ENCODE peak calls at places on chromosomes 1 and 21, in seven cellular contexts. D is upper lobe of left lung, S is prostate gland, I is esophagus muscularis mucosa, Q is suprapubic skin, C is Panc1, F is SK-N-SH. L is an unnamed sample.

GRCh38 chr1:2135425-2135824 is 59.1 kb downstream of the FAAP20 start:
- DNase-seq in D (no peak), S (peak), I (no peak), Q (peak), C (no peak), F (peak), L (peak)

GRCh38 chr21:43754948-43755781 is 20.9 kb downstream of the CSTB start:
- DNase-seq in D (no peak), S (no peak), I (no peak), Q (no peak), C (no peak), F (peak), L (no peak)

GRCh38 chr1:201850053-201850397 is 21.1 kb downstream of the IPO9 start:
- DNase-seq in D (no peak), S (no peak), I (no peak), Q (no peak), C (peak), F (no peak), L (no peak)

GRCh38 chr21:22925032-22925431 is 1926.8 kb downstream of the NCAM2 start:
- DNase-seq in D (no peak), S (no peak), I (no peak), Q (no peak), C (no peak), F (no peak), L (no peak)

GRCh38 chr1:62437273-62437945 is 560 bp downstream of the USP1 start:
- DNase-seq in D (no peak), S (peak), I (no peak), Q (peak), C (no peak), F (no peak), L (peak)

GRCh38 chr1:24898152-24898908 is 31.7 kb downstream of the RUNX3 start:
- DNase-seq in D (peak), S (no peak), I (no peak), Q (peak), C (peak), F (peak), L (no peak)

GRCh38 chr1:29986986-29987385 is 736.4 kb downstream of the MATN1 start:
- DNase-seq in D (no peak), S (no peak), I (peak), Q (no peak), C (no peak), F (no peak), L (no peak)

GRCh38 chr1:154264454-154264853 is 8.0 kb upstream of the HAX1 start:
- DNase-seq in D (no peak), S (no peak), I (no peak), Q (no peak), C (no peak), F (no peak), L (no peak)

GRCh38 chr1:237220243-237220642 is 178.3 kb downstream of the RYR2 start:
- DNase-seq in D (no peak), S (no peak), I (no peak), Q (no peak), C (no peak), F (no peak), L (peak)

GRCh38 chr21:20882462-20883415 is 115.5 kb upstream of the NCAM2 start:
- DNase-seq in D (no peak), S (no peak), I (no peak), Q (no peak), C (peak), F (peak), L (no peak)

GRCh38 chr1:184433928-184434502 is 47.2 kb downstream of the C1orf21 start:
- DNase-seq in D (no peak), S (no peak), I (no peak), Q (no peak), C (no peak), F (no peak), L (no peak)

GRCh38 chr1:3857791-3858129 is 484 bp downstream of the DFFB start:
- DNase-seq in D (no peak), S (no peak), I (no peak), Q (no peak), C (no peak), F (no peak), L (no peak)

GRCh38 chr1:193626695-193627094 is 440.3 kb upstream of the B3GALT2 start:
- DNase-seq in D (no peak), S (no peak), I (no peak), Q (no peak), C (no peak), F (no peak), L (no peak)

GRCh38 chr1:86441581-86441980 is 17.6 kb downstream of the CLCA2 start:
- DNase-seq in D (no peak), S (no peak), I (no peak), Q (no peak), C (no peak), F (no peak), L (no peak)

GRCh38 chr21:16125274-16125673 is 395.5 kb downstream of the USP25 start:
- DNase-seq in D (no peak), S (no peak), I (no peak), Q (no peak), C (no peak), F (peak), L (no peak)

GRCh38 chr1:50930965-50931737 is 28.9 kb downstream of the FAF1 start:
- DNase-seq in D (no peak), S (no peak), I (no peak), Q (no peak), C (no peak), F (no peak), L (no peak)

GRCh38 chr1:58465825-58466617 is 80.5 kb downstream of the OMA1 start:
- DNase-seq in D (no peak), S (no peak), I (peak), Q (no peak), C (no peak), F (no peak), L (no peak)

GRCh38 chr1:27741124-27741523 is 15.4 kb downstream of the FAM76A start:
- DNase-seq in D (no peak), S (no peak), I (no peak), Q (no peak), C (no peak), F (no peak), L (no peak)

GRCh38 chr21:22211943-22212342 is 1213.7 kb downstream of the NCAM2 start:
- DNase-seq in D (no peak), S (no peak), I (no peak), Q (no peak), C (no peak), F (no peak), L (no peak)

GRCh38 chr1:230476622-230477003 is 50.5 kb upstream of the PGBD5 start:
- DNase-seq in D (peak), S (no peak), I (no peak), Q (no peak), C (no peak), F (no peak), L (no peak)

GRCh38 chr1:178093958-178094751 is at the start of gene RASAL2:
- DNase-seq in D (peak), S (peak), I (peak), Q (peak), C (no peak), F (peak), L (peak)
- TF ChIP-seq POLR2AphosphoS5 in D (peak), S (no peak), I (peak), Q (no peak), C (no peak), F (no peak), L (no peak)

GRCh38 chr1:152047607-152047953 is 10.8 kb upstream of the S100A11 start:
- DNase-seq in D (no peak), S (peak), I (no peak), Q (peak), C (no peak), F (no peak), L (peak)
- H3K4me3 ChIP-seq in D (peak), S (no peak), I (peak), Q (peak), C (peak), F (peak), L (peak)

GRCh38 chr1:55582078-55582477 is 366.9 kb upstream of the USP24 start:
- DNase-seq in D (no peak), S (no peak), I (peak), Q (no peak), C (no peak), F (no peak), L (no peak)

GRCh38 chr1:55585402-55585792 is 370.2 kb upstream of the USP24 start:
- DNase-seq in D (no peak), S (no peak), I (peak), Q (no peak), C (no peak), F (no peak), L (no peak)

GRCh38 chr1:55584521-55585401 is 369.6 kb upstream of the USP24 start:
- DNase-seq in D (no peak), S (no peak), I (peak), Q (no peak), C (no peak), F (peak), L (no peak)

GRCh38 chr1:55579332-55579996 is 364.3 kb upstream of the USP24 start:
- DNase-seq in D (no peak), S (no peak), I (no peak), Q (no peak), C (no peak), F (no peak), L (no peak)

DNA sequence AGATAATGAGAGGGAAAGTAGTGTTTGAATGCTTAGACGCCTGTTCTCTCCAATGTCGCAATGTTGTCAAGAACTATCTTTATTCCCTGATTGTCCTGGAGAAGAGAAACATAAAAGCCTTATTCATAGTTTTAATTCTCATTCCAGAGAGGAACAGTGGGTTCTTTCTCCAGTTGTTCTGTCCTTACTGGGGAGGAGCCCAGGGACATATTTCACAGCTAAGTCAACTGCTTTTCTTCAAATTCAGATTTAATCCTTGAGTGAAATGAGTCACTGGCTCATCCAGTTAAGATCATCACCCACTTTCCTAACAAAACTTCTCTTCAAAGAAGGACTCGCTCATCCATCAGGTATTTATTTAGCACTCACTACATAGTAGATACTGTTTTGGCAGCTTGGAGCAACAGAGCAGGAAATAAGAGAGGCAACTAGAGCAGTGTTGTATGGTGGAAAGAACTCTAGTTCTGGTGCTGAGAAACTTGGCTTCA is 365.7 kb upstream of the USP24 start:
- DNase-seq in D (no peak), S (peak), I (peak), Q (no peak), C (no peak), F (no peak), L (no peak)
- TF ChIP-seq POLR2AphosphoS5 in D (no peak), S (peak), I (peak), Q (peak), C (no peak), F (peak), L (peak)

GRCh38 chr1:223709598-223709997 is 2.7 kb upstream of the CAPN2 start:
- DNase-seq in D (no peak), S (no peak), I (no peak), Q (no peak), C (no peak), F (no peak), L (no peak)

GRCh38 chr1:223706077-223706988 is 6.0 kb upstream of the CAPN2 start:
- DNase-seq in D (no peak), S (no peak), I (no peak), Q (no peak), C (no peak), F (no peak), L (no peak)

GRCh38 chr1:223708651-223709268 is 3.6 kb upstream of the CAPN2 start:
- DNase-seq in D (no peak), S (no peak), I (no peak), Q (peak), C (no peak), F (no peak), L (no peak)

GRCh38 chr1:223707270-223708000 is 4.9 kb upstream of the CAPN2 start:
- DNase-seq in D (no peak), S (peak), I (no peak), Q (peak), C (peak), F (no peak), L (peak)

DNA sequence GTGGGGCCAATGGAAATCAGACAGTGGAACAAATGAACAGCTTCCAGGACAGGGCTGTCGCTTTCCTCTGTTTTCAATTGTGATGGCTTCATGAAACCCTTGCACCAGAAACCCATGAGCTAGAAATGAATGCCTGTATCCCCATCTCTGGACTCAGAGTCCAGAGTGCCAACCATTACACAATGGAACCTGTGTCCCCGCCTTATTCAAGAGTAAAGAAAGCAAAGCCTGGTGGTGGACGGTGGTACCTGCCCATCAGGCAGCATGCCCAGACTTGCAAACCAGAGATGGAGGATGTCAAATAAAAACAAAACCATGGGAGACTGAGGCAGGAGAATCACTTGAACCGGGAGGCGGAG is 4.4 kb upstream of the CAPN2 start:
- DNase-seq in D (no peak), S (no peak), I (no peak), Q (no peak), C (no peak), F (no peak), L (no peak)
- H3K4me3 ChIP-seq in D (no peak), S (no peak), I (no peak), Q (peak), C (peak), F (no peak), L (no peak)

GRCh38 chr1:31760422-31760900 is 3.7 kb downstream of the ADGRB2 start:
- DNase-seq in D (peak), S (no peak), I (no peak), Q (no peak), C (no peak), F (peak), L (no peak)
- TF ChIP-seq POLR2AphosphoS5 in D (no peak), S (no peak), I (no peak), Q (no peak), C (no peak), F (no peak), L (no peak)